ENCODE peak calls at places on chromosomes 16 and 17, in five cellular contexts. B is cardiac fibroblast; A is activated T-cell treated with anti-CD3 and anti-CD28 coated beads for 1 hour; V is activated CD4-positive, alpha-beta T cell treated with anti-CD3 and anti-CD28 coated beads, Interleukin-2, amount 50 U/mL, for 1 hour; M is adrenal gland. K is an unnamed sample.

GRCh38 chr17:79212150-79213087 is 137.8 kb downstream of the ENGASE start:
- DNase-seq in V (no peak), B (no peak), M (no peak), A (no peak), K (no peak)

GRCh38 chr17:74825003-74825627 is 34.6 kb downstream of the GRIN2C start:
- DNase-seq in V (no peak), B (no peak), A (no peak), M (no peak), K (no peak)

GRCh38 chr17:3469529-3469928 is 2.1 kb downstream of the SPATA22 start:
- DNase-seq in V (no peak), A (no peak), M (no peak), B (no peak), K (no peak)

GRCh38 chr16:2821483-2822157 is 4.6 kb downstream of the PRSS21 start:
- DNase-seq in B (no peak), V (no peak), M (no peak), A (no peak), K (no peak)

GRCh38 chr17:7854851-7855642 is at the start of gene TMEM88:
- DNase-seq in A (peak), V (peak), B (no peak), M (no peak), K (no peak)

GRCh38 chr17:42424991-42425610 is 2.0 kb upstream of the CAVIN1 start:
- DNase-seq in B (no peak), V (no peak), A (no peak), M (no peak), K (no peak)

GRCh38 chr17:10336393-10336792 is 36.4 kb downstream of the MYH13 start:
- DNase-seq in V (no peak), B (no peak), M (no peak), A (no peak), K (no peak)

GRCh38 chr17:17387461-17388362 is 84.5 kb downstream of the NT5M start:
- DNase-seq in V (no peak), B (no peak), A (no peak), M (no peak), K (peak)

GRCh38 chr16:866252-866651 is 65.7 kb upstream of the GNG13 start:
- DNase-seq in A (no peak), V (no peak), B (no peak), M (no peak), K (no peak)

GRCh38 chr16:82111944-82112343 is 58.1 kb downstream of the MPHOSPH6 start:
- DNase-seq in M (no peak), B (no peak), A (no peak), V (no peak), K (no peak)

GRCh38 chr16:3235856-3236669 is 1.1 kb upstream of the ZNF200 start:
- DNase-seq in A (no peak), M (peak), V (peak), B (no peak), K (no peak)

GRCh38 chr17:72580321-72581127 is 459.7 kb downstream of the SOX9 start:
- DNase-seq in B (no peak), A (no peak), V (no peak), M (no peak), K (no peak)

GRCh38 chr17:50774225-50774803 is 7.0 kb upstream of the ANKRD40CL start:
- DNase-seq in M (no peak), V (no peak), A (no peak), B (no peak), K (no peak)

GRCh38 chr17:80281516-80281915 is 20.9 kb downstream of the RNF213 start:
- DNase-seq in M (no peak), V (no peak), B (no peak), A (no peak), K (no peak)

GRCh38 chr17:29059281-29059680 is 16.3 kb downstream of the PIPOX start:
- DNase-seq in V (no peak), M (no peak), B (peak), A (no peak), K (no peak)

GRCh38 chr17:1882836-1883235 is 53.0 kb downstream of the RPA1 start:
- DNase-seq in M (peak), V (peak), B (peak), A (no peak), K (peak)

GRCh38 chr17:77184474-77184873 is 43.7 kb downstream of the SEC14L1 start:
- DNase-seq in V (no peak), A (no peak), M (peak), B (no peak), K (no peak)

GRCh38 chr17:27888945-27889344 is 4.2 kb downstream of the LYRM9 start:
- DNase-seq in A (no peak), M (peak), V (no peak), B (peak), K (peak)

GRCh38 chr17:13561606-13562270 is 40.0 kb downstream of the HS3ST3A1 start:
- DNase-seq in V (no peak), A (no peak), B (peak), M (no peak), K (no peak)

GRCh38 chr16:9279661-9280060 is 188.2 kb downstream of the HAPSTR1 start:
- DNase-seq in M (no peak), V (no peak), A (no peak), B (no peak), K (no peak)

GRCh38 chr16:68792465-68793324 is 50.6 kb upstream of the TANGO6 start:
- DNase-seq in M (no peak), A (no peak), V (no peak), B (peak), K (no peak)

GRCh38 chr17:12024332-12024731 is 3.7 kb downstream of the MAP2K4 start:
- DNase-seq in B (peak), V (no peak), M (no peak), A (no peak), K (no peak)

GRCh38 chr17:77422104-77422782 is 281.5 kb downstream of the SEC14L1 start:
- DNase-seq in M (no peak), B (no peak), A (no peak), V (no peak), K (no peak)

GRCh38 chr17:77445908-77446535 is 305.3 kb downstream of the SEC14L1 start:
- DNase-seq in V (no peak), M (peak), B (peak), A (no peak), K (no peak)